ENCODE peak calls at places on chromosomes 1 and 21, in four cellular contexts. S is upper lobe of left lung, I is esophagus squamous epithelium, J is cardiac muscle cell. W is an unnamed sample.

GRCh38 chr21:40706806-40707205 is 140.2 kb downstream of the DSCAM start:
- DNase-seq in J (no peak), S (no peak), I (no peak), W (no peak)

GRCh38 chr1:234620272-234620711 is 10.3 kb upstream of the IRF2BP2 start:
- DNase-seq in I (no peak), J (no peak), S (no peak), W (no peak)

GRCh38 chr1:200257235-200257634 is 152.6 kb downstream of the ZNF281 start:
- DNase-seq in I (no peak), J (no peak), S (no peak), W (no peak)

GRCh38 chr21:26982767-26983166 is 15.9 kb upstream of the ADAMTS5 start:
- DNase-seq in S (no peak), J (peak; percentile 10), I (no peak), W (peak; percentile 29)

GRCh38 chr1:165068716-165069115 is 287.8 kb downstream of the LMX1A start:
- DNase-seq in S (no peak), I (no peak), J (no peak), W (no peak)

GRCh38 chr1:6259491-6260362 is 1.2 kb downstream of the GPR153 start:
- DNase-seq in S (peak; percentile 97), J (peak; percentile 89), I (no peak), W (peak; percentile 97)

GRCh38 chr1:33121728-33122127 is 40.8 kb downstream of the AZIN2 start:
- DNase-seq in S (no peak), I (no peak), J (no peak), W (no peak)

GRCh38 chr1:7385471-7386225 is 385.4 kb upstream of the VAMP3 start:
- DNase-seq in S (no peak), I (no peak), J (no peak), W (peak; percentile 35)

GRCh38 chr1:153478692-153479618 is 18.5 kb upstream of the S100A7 start:
- DNase-seq in S (no peak), I (no peak), J (no peak), W (no peak)

GRCh38 chr1:18408656-18409370 is 71.9 kb upstream of the KLHDC7A start:
- DNase-seq in J (no peak), S (peak; percentile 17), I (no peak), W (no peak)

GRCh38 chr1:36658838-36659237 is 176.1 kb upstream of the CSF3R start:
- DNase-seq in I (no peak), J (no peak), S (no peak), W (no peak)

GRCh38 chr1:145708063-145708462 is 895 bp upstream of the PDZK1 start:
- DNase-seq in S (no peak), J (no peak), I (no peak), W (no peak)

GRCh38 chr1:91929246-91929645 is 20.0 kb upstream of the BRDT start:
- DNase-seq in I (no peak), J (peak; percentile 55), S (no peak), W (no peak)

GRCh38 chr1:187070076-187070475 is 241.3 kb downstream of the PLA2G4A start:
- DNase-seq in S (no peak), J (no peak), I (no peak), W (no peak)

GRCh38 chr1:87147851-87148250 is 180.8 kb upstream of the LMO4 start:
- DNase-seq in J (no peak), S (no peak), I (no peak), W (no peak)

GRCh38 chr1:41454406-41454805 is 30.1 kb downstream of the EDN2 start:
- DNase-seq in J (peak; percentile 65), I (no peak), S (peak; percentile 64), W (peak; percentile 91)

GRCh38 chr1:88890790-88891317 is 513 bp downstream of the GTF2B start:
- DNase-seq in I (no peak), S (no peak), J (peak; percentile 46), W (no peak)

GRCh38 chr1:168926236-168926635 is 180.3 kb upstream of the ATP1B1 start:
- DNase-seq in I (no peak), J (no peak), S (no peak), W (no peak)

GRCh38 chr1:223716302-223716862 is 4.0 kb downstream of the CAPN2 start:
- DNase-seq in I (no peak), J (peak; percentile 65), S (no peak), W (no peak)

GRCh38 chr1:55813619-55814018 is 598.5 kb upstream of the USP24 start:
- DNase-seq in I (no peak), S (no peak), J (peak; percentile 94), W (peak; percentile 78)

GRCh38 chr1:93842750-93843500 is 36.1 kb downstream of the DNTTIP2 start:
- DNase-seq in S (no peak), J (peak; percentile 40), I (no peak), W (no peak)

GRCh38 chr1:7857000-7857399 is 4.1 kb upstream of the UTS2 start:
- DNase-seq in J (no peak), S (no peak), I (no peak), W (no peak)

GRCh38 chr1:19160831-19161230 is 49.2 kb downstream of the UBR4 start:
- DNase-seq in J (no peak), I (no peak), S (no peak), W (no peak)

GRCh38 chr1:177088974-177089373 is 75.5 kb downstream of the ASTN1 start:
- DNase-seq in I (no peak), S (no peak), J (no peak), W (no peak)

GRCh38 chr1:913491-914252 is 10.1 kb upstream of the SAMD11 start:
- DNase-seq in J (no peak), I (no peak), S (peak; percentile 67), W (peak; percentile 13)

GRCh38 chr1:59292557-59292956 is 4.3 kb upstream of the FGGY start:
- DNase-seq in I (no peak), S (no peak), J (peak; percentile 93), W (peak; percentile 28)

GRCh38 chr1:157992031-157992568 is 1.3 kb upstream of the KIRREL1 start:
- DNase-seq in I (no peak), J (peak; percentile 78), S (no peak), W (peak; percentile 83)

GRCh38 chr1:157994081-157994581 is 686 bp downstream of the KIRREL1 start:
- DNase-seq in J (no peak), I (no peak), S (no peak), W (peak; percentile 71)

GRCh38 chr1:157993179-157994080 is at the start of gene KIRREL1:
- DNase-seq in S (peak; percentile 92), I (no peak), J (peak; percentile 86), W (peak; percentile 88)

GRCh38 chr1:157994704-157995540 is 1.5 kb downstream of the KIRREL1 start:
- DNase-seq in I (no peak), S (no peak), J (peak; percentile 45), W (peak; percentile 61)

DNA sequence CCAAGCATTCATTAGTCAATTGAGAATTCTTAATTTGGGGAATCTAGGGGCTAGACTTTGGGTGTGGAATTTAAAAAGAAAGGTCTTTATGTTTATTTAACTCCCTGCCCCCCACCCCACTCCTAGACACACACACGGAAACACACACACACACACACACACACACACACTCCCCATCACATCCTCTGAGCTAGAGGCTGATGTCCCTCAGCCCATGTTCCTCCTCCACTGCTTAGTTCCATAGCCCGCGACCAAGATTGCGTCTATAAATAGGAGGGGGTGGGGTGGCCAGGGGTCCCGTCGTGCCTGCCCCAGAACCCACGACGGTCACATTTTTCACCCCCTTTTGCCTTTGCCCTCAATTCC is 649 bp upstream of the KIRREL1 start:
- DNase-seq in I (no peak), S (no peak), J (no peak), W (no peak)
- H3K27ac ChIP-seq in I (peak overlapping the region; percentile 92), S (peak overlapping the region; percentile 82), J (no peak overlapping the region), W (peak overlapping the region; percentile 5)

DNA sequence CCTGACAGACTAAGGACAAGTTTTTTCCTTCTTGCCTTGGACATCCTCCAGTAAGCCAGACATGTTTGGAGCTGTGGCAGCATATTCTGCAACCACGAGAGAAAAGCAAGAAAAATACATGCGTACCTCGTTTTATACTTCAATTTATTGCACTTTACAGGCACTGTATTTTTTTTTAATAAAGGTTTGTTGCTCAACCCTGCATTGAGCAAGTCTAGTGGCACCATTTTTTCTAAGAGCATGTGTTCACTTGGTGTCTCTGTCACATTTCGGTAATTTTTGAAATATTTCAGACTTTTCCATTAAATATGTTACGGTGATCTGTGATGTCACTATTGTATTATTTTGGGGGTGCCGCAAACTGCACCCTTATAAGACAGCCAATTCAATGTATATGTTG is 2.1 kb upstream of the SSX2IP start:
- DNase-seq in I (no peak), S (no peak), J (no peak), W (no peak)
- H3K4me3 ChIP-seq in I (no peak overlapping the region), S (no peak overlapping the region), J (no peak overlapping the region), W (no peak overlapping the region)

DNA sequence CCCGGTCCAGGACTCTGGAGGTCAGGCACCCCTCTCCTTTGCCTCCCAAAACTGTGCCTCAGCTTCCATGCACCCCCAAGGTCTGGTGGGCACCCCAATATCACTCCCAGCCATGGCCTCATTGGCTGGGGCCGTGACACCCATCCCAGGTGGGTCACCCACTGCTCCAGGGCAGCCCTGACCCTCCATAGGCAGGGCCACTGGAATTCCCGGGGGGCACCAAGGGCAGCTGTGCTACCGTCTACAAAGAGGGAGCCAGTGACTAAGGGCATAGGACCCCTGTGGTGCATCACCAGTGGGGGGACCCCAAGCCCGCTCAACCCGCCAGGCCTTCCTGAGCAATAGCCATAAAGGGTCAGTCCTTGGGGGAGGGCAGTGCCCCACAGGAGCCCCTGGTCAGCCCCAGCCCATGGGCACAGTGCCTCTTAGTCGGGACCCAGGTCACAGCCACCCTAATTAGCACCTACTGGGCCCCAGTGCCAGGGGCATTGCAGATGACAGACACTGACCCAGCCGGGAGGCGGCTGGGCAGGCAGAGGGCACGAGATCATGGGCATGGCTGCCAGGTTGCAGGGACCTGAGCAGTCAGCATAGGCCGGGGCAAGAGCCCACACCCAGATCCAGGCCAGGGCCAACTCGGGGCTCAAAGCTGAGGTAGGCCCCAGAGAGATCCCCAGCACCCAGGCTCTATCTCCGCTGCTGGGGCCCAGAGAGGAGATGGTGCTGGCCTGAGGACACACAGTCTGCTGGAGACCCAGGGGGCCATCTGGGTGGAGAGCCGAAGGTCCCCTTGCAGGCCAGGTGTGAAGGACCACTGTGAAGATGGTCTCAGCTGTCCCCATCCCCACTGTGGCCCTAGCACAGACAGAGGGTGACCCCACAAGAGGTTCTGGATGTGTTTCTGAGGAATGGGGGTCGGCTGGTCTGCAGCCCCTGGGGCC is 19.0 kb upstream of the ARF1 start:
- DNase-seq in S (peak; percentile 62), J (no peak), I (no peak), W (no peak)
- H3K27me3 ChIP-seq in S (peaks cover 4% of the 10 kb centered on the region), J (peaks cover 47% of the 10 kb centered on the region), I (peaks cover 34% of the 10 kb centered on the region), W (no peaks in the 10 kb centered on the region)

GRCh38 chr21:34914239-34914638 is 134.9 kb downstream of the RUNX1 start:
- DNase-seq in S (no peak), J (no peak), I (no peak), W (no peak)

GRCh38 chr21:34912022-34912933 is 136.8 kb downstream of the RUNX1 start:
- DNase-seq in I (no peak), J (no peak), S (no peak), W (no peak)

GRCh38 chr21:34916446-34916845 is 132.7 kb downstream of the RUNX1 start:
- DNase-seq in I (no peak), J (peak; percentile 45), S (peak; percentile 12), W (no peak)

GRCh38 chr21:34913786-34914185 is 135.3 kb downstream of the RUNX1 start:
- DNase-seq in I (no peak), S (no peak), J (no peak), W (no peak)

GRCh38 chr21:34915364-34915834 is 133.7 kb downstream of the RUNX1 start:
- DNase-seq in J (peak; percentile 13), S (no peak), I (no peak), W (no peak)
- H3K27ac ChIP-seq in J (no peak overlapping the region), S (no peak overlapping the region), I (no peak overlapping the region), W (no peak overlapping the region)

GRCh38 chr1:229554886-229555621 is 3.5 kb downstream of the ABCB10 start:
- DNase-seq in J (peak; percentile 6), I (no peak), S (no peak), W (no peak)
- H3K4me3 ChIP-seq in J (no peak overlapping the region), I (no peak overlapping the region), S (no peak overlapping the region), W (no peak overlapping the region)